ENCODE peak calls at places on chromosome 1, in ten cellular contexts. T is posterior vena cava; N is AML-193; G is hippocampal formation; P is naive thymus-derived CD8-positive, alpha-beta T cell; K is effector memory CD8-positive, alpha-beta T cell; F is neuronal stem cell; M is non-pigmented ciliary epithelial cell; R is GM12864; H is caudate nucleus. S is an unnamed sample.

GRCh38 chr1:5764464-5764863 is 227.8 kb downstream of the NPHP4 start:
- DNase-seq in T (peak), N (no peak), G (no peak), P (no peak), K (no peak), F (no peak), M (no peak), R (no peak), H (no peak), S (no peak)

GRCh38 chr1:44246806-44247205 is 33.5 kb downstream of the DMAP1 start:
- DNase-seq in T (no peak), N (no peak), G (no peak), P (no peak), K (no peak), F (no peak), M (no peak), R (no peak), H (no peak), S (no peak)

GRCh38 chr1:30713211-30713770 is 10.1 kb downstream of the MATN1 start:
- DNase-seq in T (no peak), N (no peak), G (no peak), P (no peak), K (no peak), F (no peak), M (no peak), R (no peak), H (no peak), S (no peak)

GRCh38 chr1:151012684-151013471 is 4.6 kb downstream of the PRUNE1 start:
- DNase-seq in T (no peak), N (no peak), G (no peak), P (no peak), K (no peak), F (no peak), M (no peak), R (no peak), H (no peak), S (no peak)

GRCh38 chr1:32696041-32696440 is 6.5 kb downstream of the SYNC start:
- DNase-seq in T (peak), N (no peak), G (no peak), P (no peak), K (no peak), F (no peak), M (no peak), R (no peak), H (no peak), S (no peak)

GRCh38 chr1:42992043-42992697 is 33.5 kb upstream of the SLC2A1 start:
- DNase-seq in T (no peak), N (no peak), G (no peak), P (no peak), K (no peak), F (no peak), M (no peak), R (no peak), H (no peak), S (no peak)

GRCh38 chr1:204123376-204123775 is 28.5 kb downstream of the ETNK2 start:
- DNase-seq in T (no peak), N (peak), G (no peak), P (no peak), K (no peak), F (no peak), M (no peak), R (no peak), H (no peak), S (no peak)

GRCh38 chr1:20380616-20381035 is 90.0 kb downstream of the VWA5B1 start:
- DNase-seq in T (peak), N (no peak), G (no peak), P (no peak), K (no peak), F (no peak), M (peak), R (no peak), H (no peak), S (no peak)

GRCh38 chr1:236608930-236609726 is 4.8 kb upstream of the HEATR1 start:
- DNase-seq in T (no peak), N (peak), G (peak), P (no peak), K (no peak), F (peak), M (no peak), R (no peak), H (peak), S (no peak)